ENCODE peak calls at places on chromosomes 13 and 19, in four cellular contexts. One of them, this sample, is unnamed.
A peak's percentile ranks its signal among the peaks of the same experiment; 100 is the strongest.

GRCh38 chr19:29771708-29772415 is 39.9 kb upstream of the CCNE1 start:
- DNase-seq in fibroblast of mammary gland: peak; percentile 48
- DNase-seq in B cell: no peak
- DNase-seq in GM23338: peak; percentile 86
- DNase-seq in this sample: peak; percentile 78

GRCh38 chr13:44259045-44260042 is 114.3 kb upstream of the SERP2 start:
- DNase-seq in fibroblast of mammary gland: peak; percentile 61
- DNase-seq in B cell: peak; percentile 57
- DNase-seq in GM23338: no peak
- DNase-seq in this sample: no peak

GRCh38 chr13:110521296-110521680 is 40.2 kb downstream of the RAB20 start:
- DNase-seq in fibroblast of mammary gland: no peak
- DNase-seq in GM23338: no peak
- DNase-seq in B cell: no peak
- DNase-seq in this sample: no peak

GRCh38 chr19:16714702-16715294 is 4.8 kb upstream of the NWD1 start:
- DNase-seq in GM23338: peak; percentile 76
- DNase-seq in fibroblast of mammary gland: peak; percentile 42
- DNase-seq in B cell: no peak
- DNase-seq in this sample: peak; percentile 67

GRCh38 chr19:18023596-18024212 is 15.7 kb downstream of the ARRDC2 start:
- DNase-seq in fibroblast of mammary gland: peak; percentile 72
- DNase-seq in B cell: peak; percentile 86
- DNase-seq in GM23338: no peak
- DNase-seq in this sample: no peak

GRCh38 chr13:62687727-62688126 is 1272.1 kb upstream of the PCDH20 start:
- DNase-seq in fibroblast of mammary gland: no peak
- DNase-seq in GM23338: peak; percentile 20
- DNase-seq in B cell: no peak
- DNase-seq in this sample: no peak

GRCh38 chr13:24927810-24928404 is 163.9 kb downstream of the RNF17 start:
- DNase-seq in fibroblast of mammary gland: no peak
- DNase-seq in GM23338: no peak
- DNase-seq in B cell: no peak
- DNase-seq in this sample: no peak

GRCh38 chr13:109243311-109243951 is 543.0 kb downstream of the IRS2 start:
- DNase-seq in GM23338: peak; percentile 6
- DNase-seq in B cell: no peak
- DNase-seq in fibroblast of mammary gland: peak; percentile 88
- DNase-seq in this sample: no peak

GRCh38 chr19:30070970-30071632 is 129.1 kb downstream of the URI1 start:
- DNase-seq in GM23338: no peak
- DNase-seq in B cell: no peak
- DNase-seq in fibroblast of mammary gland: no peak
- DNase-seq in this sample: peak; percentile 13

GRCh38 chr19:3178973-3179738 is 587 bp downstream of the S1PR4 start:
- DNase-seq in B cell: no peak
- DNase-seq in fibroblast of mammary gland: no peak
- DNase-seq in GM23338: no peak
- DNase-seq in this sample: no peak

GRCh38 chr13:23959231-23959862 is 62.0 kb upstream of the C1QTNF9B start:
- DNase-seq in B cell: no peak
- DNase-seq in fibroblast of mammary gland: peak; percentile 28
- DNase-seq in GM23338: no peak
- DNase-seq in this sample: no peak

GRCh38 chr19:56141416-56141992 is 417 bp downstream of the ZNF444 start:
- DNase-seq in GM23338: peak; percentile 55
- DNase-seq in fibroblast of mammary gland: no peak
- DNase-seq in B cell: no peak
- DNase-seq in this sample: no peak

GRCh38 chr19:6109947-6110346 is 353 bp downstream of the RFX2 start:
- DNase-seq in fibroblast of mammary gland: no peak
- DNase-seq in B cell: no peak
- DNase-seq in GM23338: peak; percentile 9
- DNase-seq in this sample: no peak

GRCh38 chr19:14555918-14556661 is 15.8 kb downstream of the NDUFB7 start:
- DNase-seq in fibroblast of mammary gland: peak; percentile 24
- DNase-seq in B cell: no peak
- DNase-seq in GM23338: no peak
- DNase-seq in this sample: no peak

GRCh38 chr19:23992348-23992747 is 77.7 kb downstream of the ZNF726 start:
- DNase-seq in B cell: no peak
- DNase-seq in fibroblast of mammary gland: no peak
- DNase-seq in GM23338: no peak
- DNase-seq in this sample: no peak

GRCh38 chr19:3323026-3323425 is 43.4 kb upstream of the NFIC start:
- DNase-seq in fibroblast of mammary gland: no peak
- DNase-seq in GM23338: no peak
- DNase-seq in B cell: no peak
- DNase-seq in this sample: no peak

GRCh38 chr13:65889368-65889767 is 1340.8 kb downstream of the PCDH9 start:
- DNase-seq in B cell: no peak
- DNase-seq in GM23338: no peak
- DNase-seq in fibroblast of mammary gland: peak; percentile 44
- DNase-seq in this sample: no peak

GRCh38 chr13:95880346-95880745 is 172.9 kb downstream of the UGGT2 start:
- DNase-seq in fibroblast of mammary gland: no peak
- DNase-seq in GM23338: no peak
- DNase-seq in B cell: no peak
- DNase-seq in this sample: no peak

GRCh38 chr19:4054471-4055208 is 12.1 kb downstream of the ZBTB7A start:
- DNase-seq in fibroblast of mammary gland: no peak
- DNase-seq in B cell: no peak
- DNase-seq in GM23338: peak; percentile 1
- DNase-seq in this sample: no peak

GRCh38 chr13:26019241-26019640 is 32.6 kb downstream of the SHISA2 start:
- DNase-seq in GM23338: no peak
- DNase-seq in B cell: no peak
- DNase-seq in fibroblast of mammary gland: no peak
- DNase-seq in this sample: no peak

GRCh38 chr19:13277104-13277809 is 127.0 kb downstream of the IER2 start:
- DNase-seq in GM23338: peak; percentile 86
- DNase-seq in B cell: peak; percentile 66
- DNase-seq in fibroblast of mammary gland: peak; percentile 74
- DNase-seq in this sample: peak; percentile 47

GRCh38 chr19:12137541-12137940 is 2.6 kb downstream of the ZNF20 start:
- DNase-seq in B cell: no peak
- DNase-seq in GM23338: peak; percentile 73
- DNase-seq in fibroblast of mammary gland: peak; percentile 16
- DNase-seq in this sample: no peak

GRCh38 chr13:24149306-24150032 is 11.1 kb upstream of the SPATA13 start:
- DNase-seq in B cell: no peak
- DNase-seq in GM23338: no peak
- DNase-seq in fibroblast of mammary gland: peak; percentile 66
- DNase-seq in this sample: no peak

GRCh38 chr13:51158365-51158764 is 47.3 kb upstream of the C13orf42 start:
- DNase-seq in GM23338: no peak
- DNase-seq in fibroblast of mammary gland: no peak
- DNase-seq in B cell: no peak
- DNase-seq in this sample: no peak

GRCh38 chr19:33946535-33947323 is 150.1 kb downstream of the KCTD15 start:
- DNase-seq in B cell: no peak
- DNase-seq in GM23338: no peak
- DNase-seq in fibroblast of mammary gland: no peak
- DNase-seq in this sample: no peak

GRCh38 chr13:114234645-114235421 is at the start of gene CDC16:
- DNase-seq in B cell: peak; percentile 86
- DNase-seq in GM23338: peak; percentile 97
- DNase-seq in fibroblast of mammary gland: peak; percentile 87
- DNase-seq in this sample: peak; percentile 88
- TF ChIP-seq CTCF in B cell: peak; percentile 32
- TF ChIP-seq CTCF in GM23338: no peak
- TF ChIP-seq CTCF in fibroblast of mammary gland: no peak
- TF ChIP-seq CTCF in this sample: peak; percentile 17

GRCh38 chr19:48835734-48836088 is 580 bp downstream of the HSD17B14 start:
- DNase-seq in B cell: peak; percentile 85
- DNase-seq in GM23338: peak; percentile 98
- DNase-seq in fibroblast of mammary gland: peak; percentile 84
- DNase-seq in this sample: peak; percentile 94

GRCh38 chr19:48837081-48837524 is 812 bp upstream of the HSD17B14 start:
- DNase-seq in fibroblast of mammary gland: peak; percentile 83
- DNase-seq in B cell: peak; percentile 90
- DNase-seq in GM23338: peak; percentile 99
- DNase-seq in this sample: peak; percentile 85

GRCh38 chr19:48837586-48838191 is 1.4 kb upstream of the HSD17B14 start:
- DNase-seq in B cell: no peak
- DNase-seq in fibroblast of mammary gland: no peak
- DNase-seq in GM23338: peak; percentile 59
- DNase-seq in this sample: no peak

GRCh38 chr19:48833977-48834376 is 2.3 kb downstream of the HSD17B14 start:
- DNase-seq in GM23338: peak; percentile 54
- DNase-seq in fibroblast of mammary gland: no peak
- DNase-seq in B cell: no peak
- DNase-seq in this sample: no peak

GRCh38 chr19:48836089-48837017 is at the start of gene HSD17B14:
- DNase-seq in B cell: no peak
- DNase-seq in fibroblast of mammary gland: peak; percentile 17
- DNase-seq in GM23338: peak; percentile 90
- DNase-seq in this sample: peak; percentile 42
- TF ChIP-seq CTCF in B cell: no peak
- TF ChIP-seq CTCF in fibroblast of mammary gland: no peak
- TF ChIP-seq CTCF in GM23338: peak; percentile 5
- TF ChIP-seq CTCF in this sample: peak; percentile 36

GRCh38 chr19:50152578-50152977 is 10.5 kb downstream of the IZUMO2 start:
- DNase-seq in fibroblast of mammary gland: no peak
- DNase-seq in B cell: no peak
- DNase-seq in GM23338: no peak
- DNase-seq in this sample: no peak

GRCh38 chr19:50154529-50154928 is 8.6 kb downstream of the IZUMO2 start:
- DNase-seq in B cell: no peak
- DNase-seq in GM23338: no peak
- DNase-seq in fibroblast of mammary gland: no peak
- DNase-seq in this sample: no peak

GRCh38 chr19:50158577-50158976 is 4.5 kb downstream of the IZUMO2 start:
- DNase-seq in fibroblast of mammary gland: no peak
- DNase-seq in GM23338: no peak
- DNase-seq in B cell: no peak
- DNase-seq in this sample: no peak

GRCh38 chr19:50159078-50159477 is 4.0 kb downstream of the IZUMO2 start:
- DNase-seq in fibroblast of mammary gland: no peak
- DNase-seq in GM23338: no peak
- DNase-seq in B cell: no peak
- DNase-seq in this sample: no peak

DNA sequence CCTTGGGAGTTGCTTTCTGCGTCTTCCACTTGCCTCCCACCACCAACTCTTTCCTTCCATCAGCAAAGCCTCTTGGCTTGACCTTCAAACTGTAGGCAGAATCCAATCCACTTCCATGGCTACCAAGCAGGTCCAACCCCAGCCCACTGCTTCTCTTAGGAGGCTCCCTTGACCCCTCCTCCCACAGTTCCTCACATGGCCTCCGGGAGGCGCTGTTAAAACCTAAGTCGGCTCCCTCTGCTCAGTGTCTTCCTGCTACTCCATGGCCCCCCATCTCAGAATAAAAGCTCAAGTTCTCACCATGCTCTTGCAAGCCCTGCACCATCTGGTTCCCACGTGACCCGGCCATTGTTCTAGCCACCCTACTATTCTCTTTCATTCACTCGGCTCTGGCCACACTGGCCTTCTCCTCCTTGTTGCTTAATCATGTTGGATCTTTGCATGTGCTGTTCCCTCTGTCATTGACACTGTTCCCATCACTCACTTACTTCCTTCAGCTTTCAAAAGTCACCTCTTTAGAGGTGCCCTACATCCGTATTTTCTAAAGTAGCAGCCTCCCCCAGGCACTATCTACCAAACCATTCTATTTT is 7.5 kb downstream of the IZUMO2 start:
- DNase-seq in GM23338: peak; percentile 80
- DNase-seq in B cell: no peak
- DNase-seq in fibroblast of mammary gland: no peak
- DNase-seq in this sample: no peak
- TF ChIP-seq CTCF in GM23338: peak; percentile 87
- TF ChIP-seq CTCF in B cell: no peak
- TF ChIP-seq CTCF in fibroblast of mammary gland: no peak
- TF ChIP-seq CTCF in this sample: peak; percentile 14

DNA sequence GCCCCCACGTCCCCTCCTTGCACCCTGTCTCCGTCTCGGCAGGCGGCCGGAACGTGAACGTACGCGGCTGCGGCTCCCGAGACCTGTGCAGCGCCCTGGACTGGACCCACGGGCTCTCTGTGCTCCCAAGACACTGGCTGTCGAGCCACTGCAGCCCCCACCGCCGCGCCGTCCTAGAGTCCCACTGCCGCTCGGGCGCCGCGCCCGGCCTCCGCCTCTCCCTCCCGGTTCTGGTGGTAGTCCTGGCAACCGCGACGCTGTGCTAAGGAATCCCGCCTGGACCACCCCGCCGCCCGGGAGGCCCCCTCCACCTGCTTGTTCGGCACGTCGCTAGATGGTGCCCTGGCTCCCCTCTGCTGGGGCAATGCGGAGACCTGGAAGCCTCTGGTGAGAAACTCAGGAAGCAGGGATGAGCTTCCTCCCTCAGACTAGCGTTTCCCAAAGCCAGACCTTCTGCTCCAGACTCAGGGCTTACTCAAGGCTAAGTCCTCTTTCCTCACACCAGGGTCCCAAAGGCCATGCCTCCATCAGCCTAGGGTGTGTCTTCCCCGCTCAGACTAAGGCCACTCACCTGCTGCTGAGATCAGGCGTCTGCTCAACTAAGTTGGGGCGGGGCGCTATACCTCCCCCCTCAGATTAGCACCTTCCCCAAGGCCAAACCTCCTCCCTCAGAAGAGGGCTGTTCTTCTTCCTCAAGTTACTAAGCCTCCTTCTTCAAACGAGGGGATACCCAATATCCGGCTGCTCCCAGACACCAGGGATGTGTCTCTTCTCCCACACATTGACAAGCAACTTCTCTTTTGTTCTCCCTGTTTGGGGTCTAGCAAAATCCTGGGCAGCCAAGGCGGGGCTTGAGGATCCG is 16.1 kb upstream of the IRGC start:
- DNase-seq in GM23338: peak; percentile 93
- DNase-seq in B cell: peak; percentile 33
- DNase-seq in fibroblast of mammary gland: peak; percentile 40
- DNase-seq in this sample: peak; percentile 47
- TF ChIP-seq CTCF in GM23338: peak; percentile 29
- TF ChIP-seq CTCF in B cell: no peak
- TF ChIP-seq CTCF in fibroblast of mammary gland: no peak
- TF ChIP-seq CTCF in this sample: no peak

GRCh38 chr13:97834255-97834654 is 119.2 kb upstream of the IPO5 start:
- DNase-seq in B cell: no peak
- DNase-seq in GM23338: no peak
- DNase-seq in fibroblast of mammary gland: no peak
- DNase-seq in this sample: no peak
- TF ChIP-seq CTCF in B cell: no peak
- TF ChIP-seq CTCF in GM23338: no peak
- TF ChIP-seq CTCF in fibroblast of mammary gland: no peak
- TF ChIP-seq CTCF in this sample: no peak

GRCh38 chr13:114143806-114144605 is 11.6 kb upstream of the RASA3 start:
- DNase-seq in fibroblast of mammary gland: no peak
- DNase-seq in B cell: peak; percentile 78
- DNase-seq in GM23338: peak; percentile 72
- DNase-seq in this sample: peak; percentile 69
- TF ChIP-seq CTCF in fibroblast of mammary gland: no peak
- TF ChIP-seq CTCF in B cell: peak; percentile 68
- TF ChIP-seq CTCF in GM23338: peak; percentile 46
- TF ChIP-seq CTCF in this sample: peak; percentile 51

GRCh38 chr19:8307400-8307964 is 676 bp downstream of the CD320 start:
- DNase-seq in B cell: peak; percentile 15
- DNase-seq in GM23338: peak; percentile 45
- DNase-seq in fibroblast of mammary gland: no peak
- DNase-seq in this sample: no peak
- TF ChIP-seq CTCF in B cell: no peak
- TF ChIP-seq CTCF in GM23338: no peak
- TF ChIP-seq CTCF in fibroblast of mammary gland: no peak
- TF ChIP-seq CTCF in this sample: no peak

This sample was measured in glutamatergic neuron.